ENCODE peak calls at places on chromosomes 7 and 10, in eight cellular contexts. O is IMR-90, A is Peyer's patch, W is cardiac muscle cell, J is tibial nerve, U is heart right ventricle, R is pancreas, Y is HCT116. Q is an unnamed sample. For H3K36me3, the result is how much of the 10 kb centered on the place peaks cover.

GRCh38 chr10:86306628-86307278 is 59.8 kb downstream of the GRID1 start:
- DNase-seq in U (no peak), R (no peak), A (peak), Y (no peak), J (no peak), W (peak), O (peak), Q (peak)

GRCh38 chr10:72087392-72087968 is 871 bp downstream of the SPOCK2 start:
- DNase-seq in R (no peak), W (no peak), U (no peak), Y (no peak), J (no peak), O (no peak), A (peak), Q (no peak)

GRCh38 chr10:109386101-109386500 is 537.2 kb downstream of the XPNPEP1 start:
- DNase-seq in A (no peak), O (no peak), U (no peak), Y (no peak), R (no peak), J (no peak), W (no peak), Q (no peak)

GRCh38 chr10:88156341-88156740 is 292.9 kb downstream of the PTEN start:
- DNase-seq in U (no peak), Y (no peak), O (peak), W (no peak), R (no peak), A (no peak), J (no peak), Q (no peak)

GRCh38 chr7:116290740-116291139 is 80.4 kb downstream of the TES start:
- DNase-seq in U (no peak), J (no peak), R (no peak), A (no peak), O (no peak), W (no peak), Y (no peak), Q (no peak)

GRCh38 chr10:15168296-15168780 is at the start of gene NMT2:
- DNase-seq in R (no peak), A (no peak), U (peak), J (no peak), O (no peak), Y (peak), W (peak), Q (no peak)

GRCh38 chr10:46549171-46550075 is 7.0 kb downstream of the GPRIN2 start:
- DNase-seq in Y (no peak), W (no peak), A (peak), O (no peak), J (peak), U (no peak), R (peak), Q (no peak)

GRCh38 chr7:55774327-55775050 is 88.1 kb downstream of the SEPTIN14 start:
- DNase-seq in J (no peak), U (no peak), R (no peak), W (no peak), A (no peak), Y (no peak), O (no peak), Q (no peak)

GRCh38 chr10:98202378-98202777 is 65.6 kb downstream of the LOXL4 start:
- DNase-seq in O (no peak), J (no peak), W (no peak), Y (no peak), U (no peak), A (no peak), R (no peak), Q (no peak)

GRCh38 chr10:1126461-1126860 is 70.3 kb downstream of the WDR37 start:
- DNase-seq in O (no peak), R (no peak), J (no peak), W (no peak), A (no peak), Y (no peak), U (no peak), Q (peak)

GRCh38 chr10:4131407-4132215 is 346.6 kb upstream of the KLF6 start:
- DNase-seq in W (no peak), U (no peak), A (no peak), Y (no peak), J (no peak), R (no peak), O (peak), Q (no peak)

GRCh38 chr10:21757601-21757901 is 223.5 kb downstream of the MLLT10 start:
- DNase-seq in Y (no peak), J (no peak), W (peak), R (no peak), U (no peak), O (no peak), A (no peak), Q (no peak)

GRCh38 chr7:53022893-53023292 is 12.5 kb upstream of the POM121L12 start:
- DNase-seq in A (no peak), O (no peak), U (no peak), R (no peak), W (no peak), Y (no peak), J (no peak), Q (no peak)

GRCh38 chr7:74587435-74588126 is 69.9 kb upstream of the GTF2I start:
- DNase-seq in A (peak), W (peak), Y (no peak), J (peak), O (peak), U (peak), R (no peak), Q (peak)

GRCh38 chr7:94440460-94441039 is 45.9 kb downstream of the COL1A2 start:
- DNase-seq in W (no peak), R (no peak), A (no peak), J (no peak), Y (no peak), O (peak), U (no peak), Q (peak)

GRCh38 chr10:5659702-5660528 is 6.5 kb downstream of the ASB13 start:
- DNase-seq in W (no peak), Y (peak), U (no peak), J (no peak), R (no peak), O (peak), A (peak), Q (no peak)

GRCh38 chr7:28595779-28596178 is 183.5 kb downstream of the CREB5 start:
- DNase-seq in U (no peak), Y (no peak), O (no peak), J (no peak), W (no peak), A (no peak), R (no peak), Q (no peak)

GRCh38 chr10:118742787-118743186 is 12.0 kb downstream of the CACUL1 start:
- DNase-seq in Y (no peak), R (no peak), O (peak), W (no peak), A (no peak), J (no peak), U (no peak), Q (peak)

GRCh38 chr10:131818510-131819234 is 82.1 kb upstream of the PPP2R2D start:
- DNase-seq in R (no peak), U (no peak), Y (no peak), O (no peak), W (no peak), A (no peak), J (no peak), Q (peak)

GRCh38 chr10:62131724-62132123 is 136.9 kb downstream of the RTKN2 start:
- DNase-seq in W (no peak), J (no peak), U (no peak), A (no peak), R (no peak), O (no peak), Y (no peak), Q (no peak)

GRCh38 chr10:47449979-47450378 is 33.9 kb downstream of the ANXA8 start:
- DNase-seq in R (peak), Y (no peak), J (no peak), U (no peak), O (no peak), A (no peak), W (no peak), Q (no peak)

GRCh38 chr7:4077980-4078379 is 604.1 kb upstream of the FOXK1 start:
- DNase-seq in O (no peak), A (no peak), U (no peak), Y (no peak), R (no peak), W (no peak), J (no peak), Q (no peak)

GRCh38 chr7:116910367-116910766 is 42.9 kb upstream of the ST7 start:
- DNase-seq in Y (no peak), W (no peak), O (no peak), R (no peak), J (no peak), U (no peak), A (no peak), Q (no peak)

GRCh38 chr7:158781217-158781975 is 47.9 kb downstream of the ESYT2 start:
- DNase-seq in W (no peak), J (no peak), O (no peak), U (no peak), R (no peak), Y (no peak), A (no peak), Q (no peak)

DNA sequence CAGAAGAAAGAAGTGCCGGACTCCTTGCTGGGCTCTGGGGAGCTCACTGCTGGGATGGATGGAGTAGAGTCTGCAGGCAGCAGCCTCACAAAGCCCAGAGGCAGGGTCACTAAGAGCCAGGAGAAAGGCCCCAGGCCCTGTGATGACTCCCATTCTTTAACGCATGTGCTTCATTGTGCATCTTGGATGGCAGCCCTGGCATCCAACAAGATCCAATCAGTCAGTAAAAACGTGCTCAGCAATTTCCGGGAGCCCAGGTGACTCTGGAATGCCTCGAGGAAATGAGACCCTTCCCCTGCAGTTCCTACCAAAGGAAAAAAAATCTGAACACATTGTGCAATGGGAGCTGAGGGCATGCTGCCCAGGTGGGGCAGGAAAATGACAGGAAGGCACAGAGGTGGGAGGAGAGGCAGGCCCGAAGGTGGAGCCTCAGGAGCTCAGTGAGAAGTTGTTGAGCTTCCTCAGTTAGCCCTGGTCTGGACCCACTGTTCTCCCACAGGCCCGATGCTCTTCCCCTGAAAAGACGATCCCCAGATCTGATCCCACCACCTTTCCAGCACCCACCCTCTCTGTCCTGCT is 60.7 kb upstream of the TMEM72 start:
- DNase-seq in A (no peak), O (no peak), Y (no peak), U (no peak), W (no peak), R (no peak), J (no peak), Q (peak)
- H3K36me3 ChIP-seq in A (under half), O (under half), Y (under half), U (under half), W (under half), R (under half), J (under half), Q (under half)

GRCh38 chr7:1742555-1743303 is 72.7 kb downstream of the ELFN1 start:
- DNase-seq in A (peak), Y (no peak), R (peak), W (peak), J (no peak), U (peak), O (peak), Q (no peak)
- H3K27ac ChIP-seq in A (no peak), Y (peak), R (no peak), W (no peak), J (no peak), U (peak), O (no peak), Q (no peak)

GRCh38 chr10:78035437-78035836 is 1.8 kb downstream of the RPS24 start:
- DNase-seq in U (no peak), A (no peak), J (no peak), O (no peak), R (no peak), Y (no peak), W (no peak), Q (no peak)
- H3K4me3 ChIP-seq in U (no peak), A (no peak), J (no peak), O (no peak), R (no peak), Y (peak), W (no peak), Q (no peak)

DNA sequence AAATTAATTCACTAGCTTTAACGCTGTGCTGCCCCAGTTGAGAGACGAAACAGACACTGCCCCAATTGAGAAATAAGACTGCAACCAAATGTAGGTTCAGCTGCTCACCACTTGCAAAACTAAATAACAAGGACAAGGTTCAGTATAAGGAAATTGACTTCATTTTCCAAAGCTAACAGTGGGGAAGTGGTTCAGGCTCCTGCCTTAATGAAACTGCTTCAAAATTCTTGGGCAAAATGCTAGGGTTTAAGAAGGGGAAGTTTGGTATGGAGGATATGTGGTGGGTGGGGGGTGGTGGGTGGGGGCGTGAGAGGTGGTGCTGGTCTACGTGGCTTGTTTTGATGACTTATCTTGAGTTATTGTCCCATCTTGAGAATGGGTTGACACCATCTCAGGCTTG is 21.8 kb downstream of the MRPL32 start:
- DNase-seq in R (no peak), U (no peak), J (no peak), O (no peak), A (no peak), W (no peak), Y (no peak), Q (no peak)
- H3K36me3 ChIP-seq in R (under half), U (under half), J (under half), O (under half), A (under half), W (under half), Y (under half), Q (under half)

Q was measured in SJSA1.